ENCODE peak calls at places on chromosomes 1 and 21, in six cellular contexts. O, K, F, P, L and Z are unnamed samples. For H3K27me3, the result is how much of the 10 kb centered on the place peaks cover.

GRCh38 chr1:31934706-31935629 is 3.2 kb downstream of the PTP4A2 start:
- DNase-seq in O (no peak), K (peak), F (no peak), P (no peak), L (no peak), Z (no peak)

GRCh38 chr1:109649380-109649987 is 6.4 kb upstream of the GSTM4 start:
- DNase-seq in O (no peak), K (no peak), F (no peak), P (no peak), L (peak), Z (peak)

GRCh38 chr1:22500476-22500875 is 48.8 kb downstream of the ZBTB40 start:
- DNase-seq in O (no peak), K (peak), F (no peak), P (no peak), L (peak), Z (no peak)

GRCh38 chr1:20665736-20666135 is 4.6 kb upstream of the DDOST start:
- DNase-seq in O (no peak), K (no peak), F (no peak), P (no peak), L (no peak), Z (no peak)

GRCh38 chr1:77143529-77144121 is 75.6 kb downstream of the PIGK start:
- DNase-seq in O (no peak), K (no peak), F (no peak), P (no peak), L (no peak), Z (no peak)

GRCh38 chr21:37060296-37060695 is 12.6 kb downstream of the PIGP start:
- DNase-seq in O (no peak), K (peak), F (no peak), P (no peak), L (peak), Z (no peak)

GRCh38 chr1:243713470-243714186 is 136.4 kb downstream of the AKT3 start:
- DNase-seq in O (no peak), K (no peak), F (no peak), P (no peak), L (no peak), Z (no peak)

GRCh38 chr1:151128800-151129199 is 17.6 kb downstream of the SEMA6C start:
- DNase-seq in O (no peak), K (no peak), F (no peak), P (no peak), L (no peak), Z (no peak)

GRCh38 chr1:185267701-185268100 is 49.3 kb downstream of the IVNS1ABP start:
- DNase-seq in O (no peak), K (no peak), F (no peak), P (no peak), L (no peak), Z (no peak)

GRCh38 chr1:119005870-119006405 is 17.8 kb upstream of the TBX15 start:
- DNase-seq in O (no peak), K (no peak), F (no peak), P (no peak), L (no peak), Z (no peak)

GRCh38 chr1:17340358-17340757 is 31.6 kb upstream of the PADI6 start:
- DNase-seq in O (no peak), K (no peak), F (no peak), P (no peak), L (no peak), Z (no peak)

GRCh38 chr1:88612783-88613182 is 71.3 kb upstream of the PKN2 start:
- DNase-seq in O (no peak), K (peak), F (no peak), P (no peak), L (peak), Z (no peak)

GRCh38 chr1:222995230-222995580 is 147.8 kb downstream of the TLR5 start:
- DNase-seq in O (no peak), K (no peak), F (no peak), P (no peak), L (no peak), Z (no peak)

GRCh38 chr1:107785506-107786213 is 179.3 kb downstream of the VAV3 start:
- DNase-seq in O (no peak), K (no peak), F (no peak), P (no peak), L (no peak), Z (no peak)

GRCh38 chr21:44294391-44295162 is 5.3 kb upstream of the PFKL start:
- DNase-seq in O (no peak), K (peak), F (no peak), P (no peak), L (no peak), Z (no peak)

GRCh38 chr1:903721-904270 is 19.9 kb upstream of the SAMD11 start:
- DNase-seq in O (no peak), K (peak), F (peak), P (no peak), L (no peak), Z (peak)

GRCh38 chr1:906532-907420 is 16.9 kb upstream of the SAMD11 start:
- DNase-seq in O (no peak), K (peak), F (peak), P (no peak), L (peak), Z (no peak)

GRCh38 chr1:904271-904950 is 19.3 kb upstream of the SAMD11 start:
- DNase-seq in O (peak), K (peak), F (peak), P (no peak), L (peak), Z (peak)

GRCh38 chr1:905811-906531 is 17.8 kb upstream of the SAMD11 start:
- DNase-seq in O (no peak), K (peak), F (peak), P (no peak), L (no peak), Z (no peak)

DNA sequence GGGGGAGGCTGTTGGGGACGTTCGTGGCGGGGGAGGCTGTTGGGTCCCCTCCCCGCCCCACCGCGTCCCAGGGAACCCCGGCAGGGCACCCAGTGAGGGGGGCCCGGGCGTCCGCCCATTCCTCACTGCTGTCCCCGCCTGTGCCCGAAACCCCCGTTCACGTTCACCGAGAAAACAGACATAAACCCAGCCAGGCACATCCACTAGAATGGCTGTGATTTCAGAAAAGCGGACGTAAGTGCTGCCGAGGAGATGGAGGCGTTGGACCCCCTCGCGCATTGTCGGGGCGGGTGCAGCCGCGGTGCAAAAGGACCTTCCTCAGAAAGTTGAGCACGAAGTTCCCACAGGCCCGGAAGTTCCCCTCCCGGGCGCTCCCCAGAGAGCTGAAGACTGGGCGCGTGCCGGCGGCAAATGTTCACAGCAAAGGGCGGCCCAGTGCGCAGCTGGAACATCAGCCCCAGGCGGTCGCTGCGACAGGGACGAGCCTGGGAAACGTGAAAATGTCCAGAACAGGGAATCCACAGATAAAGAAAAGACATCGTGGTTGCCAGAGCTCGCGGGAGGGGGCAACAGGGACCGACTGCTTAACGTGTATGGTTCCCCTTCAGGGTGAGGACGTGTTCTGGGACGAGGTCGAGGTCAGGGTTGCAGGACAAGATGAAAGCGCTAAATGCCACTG is 18.5 kb upstream of the SAMD11 start:
- DNase-seq in O (peak), K (peak), F (peak), P (no peak), L (no peak), Z (peak)
- TF ChIP-seq POLR2AphosphoS5 in O (peak), K (no peak), F (no peak), P (no peak), L (no peak), Z (peak)

GRCh38 chr1:153345187-153346066 is 3.2 kb downstream of the PGLYRP4 start:
- DNase-seq in O (no peak), K (no peak), F (peak), P (peak), L (no peak), Z (peak)

GRCh38 chr1:153343040-153343681 is 5.5 kb downstream of the PGLYRP4 start:
- DNase-seq in O (no peak), K (no peak), F (peak), P (no peak), L (no peak), Z (peak)

GRCh38 chr1:153343811-153344717 is 4.6 kb downstream of the PGLYRP4 start:
- DNase-seq in O (no peak), K (no peak), F (peak), P (no peak), L (no peak), Z (peak)

GRCh38 chr1:153346067-153346723 is 2.4 kb downstream of the PGLYRP4 start:
- DNase-seq in O (no peak), K (no peak), F (peak), P (no peak), L (no peak), Z (no peak)

DNA sequence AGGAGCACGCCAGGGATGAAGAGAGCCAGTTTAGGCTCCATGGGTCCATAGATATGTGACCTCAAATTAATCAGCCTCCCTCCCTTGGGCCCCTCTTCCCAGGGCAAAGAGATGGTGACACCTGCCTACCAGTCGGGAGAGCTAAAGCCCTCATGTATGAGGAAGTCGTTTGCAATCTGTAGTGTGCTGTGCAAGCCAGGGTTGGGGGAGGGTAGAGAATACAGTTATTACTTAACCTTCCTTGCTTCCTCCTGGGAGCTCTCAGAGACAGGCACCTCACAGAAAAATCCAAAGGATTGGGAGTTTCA is 4.0 kb downstream of the PGLYRP4 start:
- DNase-seq in O (no peak), K (no peak), F (peak), P (no peak), L (no peak), Z (no peak)
- H3K27me3 ChIP-seq in O (under half), K (under half), F (under half), P (under half), L (under half), Z (under half)

GRCh38 chr1:36094621-36095061 is 5.9 kb downstream of the ADPRS start:
- DNase-seq in O (no peak), K (no peak), F (no peak), P (no peak), L (no peak), Z (no peak)
- TF ChIP-seq POLR2AphosphoS5 in O (no peak), K (no peak), F (no peak), P (no peak), L (no peak), Z (no peak)

GRCh38 chr1:3142751-3143150 is 73.7 kb downstream of the PRDM16 start:
- DNase-seq in O (no peak), K (no peak), F (no peak), P (no peak), L (no peak), Z (no peak)
- H3K27me3 ChIP-seq in O (under half), K (half or more), F (under half), P (under half), L (under half), Z (under half)